ENCODE peak calls at places on chromosome 3, in four cellular contexts. T is A549, S is IMR-90, L is HepG2. I is an unnamed sample.
A peak's percentile ranks its signal among the peaks of the same experiment; 100 is the strongest.

GRCh38 chr3:57017481-57017880 is 43.0 kb upstream of the SPATA12 start:
- DNase-seq in T (peak; percentile 38), S (no peak), L (peak; percentile 24), I (no peak)

GRCh38 chr3:143895805-143896204 is 47.5 kb upstream of the SLC9A9 start:
- DNase-seq in T (no peak), S (peak; percentile 2), L (no peak), I (no peak)

GRCh38 chr3:12438318-12438717 is 46.0 kb upstream of the TSEN2 start:
- DNase-seq in T (no peak), S (no peak), L (no peak), I (no peak)

GRCh38 chr3:129003578-129004112 is 2.5 kb downstream of the EFCC1 start:
- DNase-seq in T (peak; percentile 40), S (no peak), L (peak; percentile 23), I (peak; percentile 80)

GRCh38 chr3:32643354-32643753 is 41.6 kb upstream of the CNOT10 start:
- DNase-seq in T (no peak), S (no peak), L (no peak), I (no peak)

GRCh38 chr3:197374951-197375560 is 76.6 kb upstream of the DLG1 start:
- DNase-seq in T (no peak), S (no peak), L (no peak), I (peak; percentile 5)

GRCh38 chr3:52222319-52223221 is 2.9 kb downstream of the TLR9 start:
- DNase-seq in T (no peak), S (no peak), L (no peak), I (no peak)

GRCh38 chr3:31968927-31969418 is 12.1 kb downstream of the OSBPL10 start:
- DNase-seq in T (peak; percentile 90), S (peak; percentile 93), L (peak; percentile 96), I (no peak)

GRCh38 chr3:76403556-76403955 is 618.2 kb upstream of the ZNF717 start:
- DNase-seq in T (no peak), S (peak; percentile 90), L (no peak), I (no peak)

GRCh38 chr3:65019412-65020093 is 331.8 kb upstream of the ADAMTS9 start:
- DNase-seq in T (no peak), S (no peak), L (no peak), I (no peak)

GRCh38 chr3:178420033-178420432 is 116.2 kb upstream of the KCNMB2 start:
- DNase-seq in T (no peak), S (no peak), L (no peak), I (no peak)

GRCh38 chr3:79587150-79587549 is 180.6 kb downstream of the ROBO1 start:
- DNase-seq in T (no peak), S (no peak), L (no peak), I (no peak)

GRCh38 chr3:53065841-53066480 is 20.1 kb upstream of the SFMBT1 start:
- DNase-seq in T (no peak), S (no peak), L (no peak), I (no peak)

GRCh38 chr3:105806361-105806760 is 62.5 kb downstream of the CBLB start:
- DNase-seq in T (peak; percentile 68), S (peak; percentile 30), L (peak; percentile 50), I (no peak)

GRCh38 chr3:6994081-6994668 is 133.3 kb downstream of the GRM7 start:
- DNase-seq in T (peak; percentile 3), S (no peak), L (no peak), I (peak; percentile 17)

GRCh38 chr3:48548731-48549705 is 7.6 kb downstream of the PFKFB4 start:
- DNase-seq in T (peak; percentile 69), S (peak; percentile 69), L (peak; percentile 67), I (peak; percentile 86)

GRCh38 chr3:187759601-187760000 is 14.3 kb upstream of the BCL6 start:
- DNase-seq in T (no peak), S (no peak), L (no peak), I (no peak)

GRCh38 chr3:65889707-65890099 is 149.0 kb downstream of the MAGI1 start:
- DNase-seq in T (no peak), S (no peak), L (no peak), I (no peak)

GRCh38 chr3:119295816-119296484 is 1.8 kb downstream of the ARHGAP31 start:
- DNase-seq in T (no peak), S (no peak), L (no peak), I (no peak)

GRCh38 chr3:58034738-58035511 is 26.7 kb downstream of the FLNB start:
- DNase-seq in T (no peak), S (no peak), L (no peak), I (no peak)

GRCh38 chr3:57110797-57111196 is 50.3 kb downstream of the SPATA12 start:
- DNase-seq in T (no peak), S (no peak), L (no peak), I (no peak)

GRCh38 chr3:123546133-123546755 is 38.6 kb downstream of the HACD2 start:
- DNase-seq in T (no peak), S (peak; percentile 94), L (no peak), I (no peak)

GRCh38 chr3:184693011-184693975 is 18.6 kb downstream of the MAGEF1 start:
- DNase-seq in T (no peak), S (no peak), L (no peak), I (peak; percentile 85)

GRCh38 chr3:45773044-45773443 is 23.3 kb downstream of the SLC6A20 start:
- DNase-seq in T (no peak), S (no peak), L (no peak), I (no peak)

GRCh38 chr3:45771166-45771775 is 25.1 kb downstream of the SLC6A20 start:
- DNase-seq in T (no peak), S (no peak), L (no peak), I (no peak)

GRCh38 chr3:45773714-45774449 is 22.5 kb downstream of the SLC6A20 start:
- DNase-seq in T (no peak), S (no peak), L (no peak), I (no peak)

GRCh38 chr3:45771831-45772230 is 24.5 kb downstream of the SLC6A20 start:
- DNase-seq in T (no peak), S (no peak), L (no peak), I (no peak)

DNA sequence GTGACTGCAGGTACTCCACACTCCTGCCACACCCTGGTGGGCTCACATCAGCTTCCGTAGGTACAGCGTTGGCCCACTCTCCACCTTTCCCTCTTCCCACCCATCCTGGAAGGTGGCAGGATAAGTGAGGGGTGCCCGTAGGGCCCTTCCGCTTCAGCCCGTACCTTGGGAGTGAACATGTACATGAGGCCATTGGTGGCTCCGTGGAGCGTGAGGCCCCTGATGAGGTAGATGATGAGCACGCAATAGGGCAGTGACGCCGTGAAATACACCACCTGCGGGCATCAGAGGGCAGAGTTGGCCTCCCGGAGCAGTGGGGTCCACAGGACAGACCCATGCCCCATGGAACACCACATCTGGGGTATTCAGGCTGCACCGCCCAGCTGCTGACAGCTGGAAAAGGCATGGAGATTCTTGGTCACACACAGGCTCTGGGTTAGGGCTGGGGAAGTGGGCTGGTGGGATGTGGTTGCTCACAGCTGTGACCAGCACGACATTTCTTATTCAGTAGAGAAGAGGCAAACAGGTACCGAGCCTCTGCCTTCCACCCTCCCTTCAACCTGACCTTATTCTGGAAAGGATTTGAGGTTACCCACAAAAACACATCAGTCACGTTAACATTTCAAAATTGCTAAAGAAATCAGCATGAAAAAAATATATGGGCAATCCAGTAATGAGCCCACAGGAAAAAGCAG is 23.8 kb downstream of the SLC6A20 start:
- DNase-seq in T (no peak), S (no peak), L (no peak), I (no peak)
- TF ChIP-seq SMC3 in T (no peak), S (no peak), L (no peak), I (no peak)

GRCh38 chr3:16837602-16838001 is 47.2 kb upstream of the PLCL2 start:
- DNase-seq in T (no peak), S (no peak), L (no peak), I (no peak)
- TF ChIP-seq SMC3 in T (no peak), S (no peak), L (no peak), I (no peak)

DNA sequence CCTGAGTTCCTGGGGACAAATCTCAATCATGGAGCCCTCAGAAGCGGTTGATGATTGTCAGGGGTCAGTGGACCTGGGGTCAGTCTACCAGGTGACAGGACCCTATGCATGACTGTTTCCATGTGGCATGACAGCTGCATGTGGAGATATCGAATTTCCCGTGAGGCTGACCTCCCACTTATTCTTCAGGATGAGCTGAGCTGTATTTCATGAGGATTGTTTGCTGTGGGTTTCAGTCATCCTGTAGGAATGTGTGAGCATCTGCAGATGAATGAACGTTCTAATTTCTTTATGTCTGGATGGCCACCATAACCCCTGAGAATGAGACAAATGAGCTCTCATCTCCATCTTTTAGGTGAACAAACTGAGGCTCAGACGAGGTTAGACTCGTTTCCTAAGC is 93.0 kb upstream of the HES1 start:
- DNase-seq in T (peak; percentile 9), S (peak; percentile 83), L (peak; percentile 16), I (no peak)
- TF ChIP-seq SMC3 in T (no peak), S (no peak), L (no peak), I (no peak)

DNA sequence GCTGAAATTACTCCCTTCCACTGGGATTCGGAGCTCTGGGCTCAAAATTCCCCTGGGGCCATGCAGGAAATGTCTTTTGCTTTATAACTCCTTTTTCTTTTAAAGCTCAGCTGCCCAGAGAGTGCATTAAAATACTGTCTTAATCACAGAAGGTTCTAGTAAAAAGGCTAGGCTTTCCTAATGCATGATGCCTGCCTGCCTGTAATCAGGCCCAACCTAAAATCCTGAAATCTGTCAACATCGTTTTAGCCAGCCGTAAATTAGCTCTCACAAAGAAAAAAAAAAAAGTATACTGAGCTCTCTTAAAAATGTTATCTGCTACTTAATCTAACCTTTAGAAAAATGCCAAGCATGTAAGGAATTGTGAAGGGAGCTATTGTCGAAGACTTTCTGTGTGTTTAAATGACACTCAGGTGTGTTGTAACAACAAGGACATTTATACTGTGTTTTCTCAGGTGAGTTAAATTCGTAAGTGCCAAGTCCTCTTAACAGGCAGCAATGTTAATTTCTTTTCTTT is 26.4 kb downstream of the RARB start:
- DNase-seq in T (no peak), S (no peak), L (no peak), I (no peak)
- TF ChIP-seq SMC3 in T (no peak), S (no peak), L (no peak), I (no peak)

GRCh38 chr3:38131621-38132369 is 5.1 kb downstream of the ACAA1 start:
- DNase-seq in T (peak; percentile 53), S (peak; percentile 31), L (no peak), I (peak; percentile 60)
- TF ChIP-seq SMC3 in T (peak; percentile 30), S (peak; percentile 55), L (peak; percentile 42), I (peak; percentile 46)

GRCh38 chr3:141403576-141403975 is 35.3 kb downstream of the ZBTB38 start:
- DNase-seq in T (no peak), S (no peak), L (no peak), I (no peak)

GRCh38 chr3:141401095-141401494 is 32.8 kb downstream of the ZBTB38 start:
- DNase-seq in T (no peak), S (no peak), L (no peak), I (no peak)

GRCh38 chr3:141399979-141400971 is 32.0 kb downstream of the ZBTB38 start:
- DNase-seq in T (peak; percentile 35), S (no peak), L (peak; percentile 97), I (no peak)

GRCh38 chr3:141402476-141403171 is 34.3 kb downstream of the ZBTB38 start:
- DNase-seq in T (peak; percentile 74), S (peak; percentile 78), L (peak; percentile 33), I (peak; percentile 84)

GRCh38 chr3:141401584-141402475 is 33.5 kb downstream of the ZBTB38 start:
- DNase-seq in T (peak; percentile 56), S (no peak), L (no peak), I (peak; percentile 90)
- TF ChIP-seq SMC3 in T (no peak), S (no peak), L (no peak), I (no peak)

DNA sequence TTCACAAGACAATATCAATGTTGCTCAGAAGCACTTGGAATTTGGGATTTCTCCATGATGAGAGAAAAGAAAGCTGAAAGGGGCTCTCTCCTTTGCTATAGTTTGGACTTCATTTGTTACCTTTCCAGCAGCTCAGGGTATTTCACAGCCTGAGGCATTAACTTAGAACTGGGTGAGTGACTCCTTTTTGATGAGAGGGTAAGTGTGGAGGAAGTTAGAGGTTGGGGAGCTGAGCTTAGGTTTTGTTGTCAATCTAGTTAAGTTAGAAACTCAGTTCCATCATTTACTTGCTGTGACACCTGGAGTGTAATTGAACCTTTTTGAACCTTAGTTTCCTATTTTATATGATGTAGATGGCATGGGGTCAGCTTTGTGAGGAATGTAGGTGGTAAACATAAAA is 359.1 kb downstream of the PDCD6IP start:
- DNase-seq in T (no peak), S (no peak), L (no peak), I (no peak)
- TF ChIP-seq SMC3 in T (no peak), S (no peak), L (no peak), I (no peak)

I was measured in SK-N-SH.